ENCODE peak calls at places on chromosomes 12 and 14, in five cellular contexts. V, P, J, G and U are unnamed samples. For H3K36me3 and H3K27me3, the result is how much of the 10 kb centered on the place peaks cover.

GRCh38 chr14:61628192-61628591 is 67.1 kb upstream of the HIF1A start:
- DNase-seq in V (no peak), P (no peak), J (no peak), G (no peak), U (no peak)

GRCh38 chr12:49055978-49056754 is 4.4 kb downstream of the KMT2D start:
- DNase-seq in V (peak), P (peak), J (peak), G (peak), U (peak)

GRCh38 chr12:27337376-27337775 is 4.7 kb downstream of the BMAL2 start:
- DNase-seq in V (no peak), P (no peak), J (no peak), G (no peak), U (no peak)

GRCh38 chr12:127944211-127944899 is 322.6 kb upstream of the TMEM132C start:
- DNase-seq in V (no peak), P (no peak), J (no peak), G (no peak), U (no peak)

GRCh38 chr12:131007031-131007793 is 53.5 kb downstream of the ADGRD1 start:
- DNase-seq in V (no peak), P (no peak), J (no peak), G (peak), U (no peak)

GRCh38 chr14:32940066-32940651 is 1.5 kb downstream of the NPAS3 start:
- DNase-seq in V (no peak), P (no peak), J (no peak), G (no peak), U (no peak)

GRCh38 chr14:106622200-106622745 is 1095.9 kb downstream of the TMEM121 start:
- DNase-seq in V (no peak), P (no peak), J (no peak), G (no peak), U (no peak)

GRCh38 chr12:129762436-129762835 is 141.4 kb downstream of the TMEM132D start:
- DNase-seq in V (no peak), P (no peak), J (no peak), G (no peak), U (no peak)

GRCh38 chr12:93699271-93700141 is 22.3 kb downstream of the CRADD start:
- DNase-seq in V (no peak), P (no peak), J (no peak), G (no peak), U (peak)

GRCh38 chr12:15794196-15794595 is 5.0 kb upstream of the EPS8 start:
- DNase-seq in V (no peak), P (no peak), J (no peak), G (no peak), U (no peak)

GRCh38 chr14:76768201-76768656 is 7.0 kb downstream of the VASH1 start:
- DNase-seq in V (peak), P (no peak), J (peak), G (peak), U (no peak)

GRCh38 chr12:103441437-103442186 is 54.2 kb downstream of the C12orf42 start:
- DNase-seq in V (no peak), P (no peak), J (no peak), G (no peak), U (no peak)

GRCh38 chr12:106957617-106958016 is 1.9 kb downstream of the TMEM263 start:
- DNase-seq in V (no peak), P (no peak), J (no peak), G (no peak), U (no peak)

GRCh38 chr14:104937694-104938365 is 13.2 kb downstream of the PLD4 start:
- DNase-seq in V (no peak), P (no peak), J (no peak), G (no peak), U (no peak)

GRCh38 chr14:39090548-39091111 is 12.4 kb downstream of the SEC23A start:
- DNase-seq in V (no peak), P (no peak), J (no peak), G (no peak), U (no peak)

GRCh38 chr14:55099741-55100140 is 29.3 kb upstream of the LGALS3 start:
- DNase-seq in V (no peak), P (no peak), J (no peak), G (no peak), U (no peak)

GRCh38 chr14:85811340-85811739 is 281.4 kb downstream of the FLRT2 start:
- DNase-seq in V (no peak), P (no peak), J (no peak), G (no peak), U (no peak)

GRCh38 chr14:105281354-105282097 is 19.3 kb downstream of the BRF1 start:
- DNase-seq in V (peak), P (peak), J (peak), G (no peak), U (peak)

GRCh38 chr12:85191-85666 is 18.7 kb downstream of the IQSEC3 start:
- DNase-seq in V (no peak), P (no peak), J (no peak), G (no peak), U (no peak)

GRCh38 chr14:94697773-94698556 is 71.9 kb downstream of the GSC start:
- DNase-seq in V (no peak), P (no peak), J (no peak), G (no peak), U (no peak)

GRCh38 chr14:51302319-51303030 is 62.4 kb downstream of the TMX1 start:
- DNase-seq in V (no peak), P (no peak), J (no peak), G (no peak), U (no peak)

GRCh38 chr14:90777358-90777757 is 38.9 kb downstream of the TTC7B start:
- DNase-seq in V (no peak), P (no peak), J (no peak), G (no peak), U (no peak)

GRCh38 chr14:99603471-99603933 is 505 bp downstream of the CCDC85C start:
- DNase-seq in V (peak), P (peak), J (peak), G (no peak), U (peak)

GRCh38 chr12:116601933-116602809 is 43.0 kb downstream of the MAP1LC3B2 start:
- DNase-seq in V (no peak), P (no peak), J (no peak), G (no peak), U (peak)

GRCh38 chr14:85534914-85535313 is 5.0 kb downstream of the FLRT2 start:
- DNase-seq in V (no peak), P (no peak), J (no peak), G (no peak), U (peak)

GRCh38 chr12:49983892-49984291 is 11.1 kb downstream of the AQP6 start:
- DNase-seq in V (peak), P (no peak), J (peak), G (no peak), U (no peak)

GRCh38 chr14:102761206-102761605 is 16.0 kb upstream of the TRAF3 start:
- DNase-seq in V (no peak), P (no peak), J (no peak), G (no peak), U (no peak)

GRCh38 chr12:11872055-11872454 is 198.7 kb upstream of the BCL2L14 start:
- DNase-seq in V (no peak), P (no peak), J (no peak), G (no peak), U (no peak)

GRCh38 chr14:91890291-91890749 is 23.0 kb upstream of the TC2N start:
- DNase-seq in V (no peak), P (no peak), J (no peak), G (no peak), U (no peak)

GRCh38 chr12:67068773-67069450 is 200.2 kb upstream of the CAND1 start:
- DNase-seq in V (peak), P (peak), J (no peak), G (no peak), U (peak)

GRCh38 chr14:90429764-90430163 is 32.9 kb downstream of the CALM1 start:
- DNase-seq in V (no peak), P (no peak), J (no peak), G (no peak), U (no peak)

GRCh38 chr12:12877145-12877544 is 14.2 kb upstream of the GPRC5A start:
- DNase-seq in V (no peak), P (no peak), J (no peak), G (no peak), U (no peak)

GRCh38 chr12:49105504-49106120 is 5.0 kb downstream of the LMBR1L start:
- DNase-seq in V (no peak), P (no peak), J (no peak), G (peak), U (no peak)

GRCh38 chr12:30827406-30828055 is 72.8 kb upstream of the CAPRIN2 start:
- DNase-seq in V (no peak), P (no peak), J (no peak), G (no peak), U (no peak)

GRCh38 chr12:206746-207440 is 7.1 kb downstream of the SLC6A12 start:
- DNase-seq in V (no peak), P (no peak), J (no peak), G (no peak), U (no peak)

GRCh38 chr12:110538869-110539622 is 36.9 kb downstream of the RAD9B start:
- DNase-seq in V (no peak), P (no peak), J (no peak), G (no peak), U (no peak)

GRCh38 chr12:33253123-33253522 is 186.5 kb downstream of the SYT10 start:
- DNase-seq in V (no peak), P (no peak), J (no peak), G (no peak), U (no peak)

GRCh38 chr14:20332946-20333782 is at the start of gene CCNB1IP1:
- DNase-seq in V (peak), P (peak), J (peak), G (peak), U (peak)

GRCh38 chr14:20332386-20332945 is 613 bp downstream of the CCNB1IP1 start:
- DNase-seq in V (peak), P (no peak), J (peak), G (no peak), U (peak)

GRCh38 chr14:20328705-20329104 is 4.4 kb downstream of the CCNB1IP1 start:
- DNase-seq in V (no peak), P (no peak), J (no peak), G (no peak), U (no peak)

GRCh38 chr14:20329355-20329754 is 3.7 kb downstream of the CCNB1IP1 start:
- DNase-seq in V (no peak), P (no peak), J (no peak), G (no peak), U (no peak)

DNA sequence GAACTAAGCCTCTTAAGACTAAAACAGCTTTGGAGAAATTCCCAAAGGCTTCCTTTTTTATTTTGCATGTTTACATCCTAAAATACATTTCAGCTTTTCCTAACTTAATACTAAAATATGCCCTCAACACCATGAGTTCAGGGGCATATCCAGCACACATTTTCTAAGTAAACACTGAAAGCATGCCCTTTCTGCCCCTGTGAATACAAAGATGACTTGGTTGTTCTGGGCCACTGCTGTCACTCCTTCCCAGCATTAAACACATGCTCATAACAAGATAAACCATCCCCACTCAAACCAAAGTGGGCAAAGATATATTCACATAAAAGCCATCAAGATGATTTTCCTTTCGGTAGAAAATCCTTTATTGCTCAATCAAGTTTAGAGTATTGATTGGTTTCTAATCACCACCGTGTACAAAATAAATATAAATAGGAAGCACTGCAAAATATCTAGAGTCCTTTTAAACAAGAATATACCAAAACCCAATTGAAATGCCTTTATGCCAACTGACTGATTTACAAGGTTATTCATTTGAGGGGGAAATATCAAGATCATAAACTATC is 1.9 kb downstream of the CCNB1IP1 start:
- DNase-seq in V (no peak), P (no peak), J (peak), G (no peak), U (no peak)
- H3K4me3 ChIP-seq in V (peak), P (no peak), J (peak), G (peak), U (peak)

GRCh38 chr12:113854385-113855136 is 111.6 kb downstream of the RBM19 start:
- DNase-seq in V (no peak), P (no peak), J (peak), G (peak), U (no peak)

GRCh38 chr12:113860059-113860820 is 105.9 kb downstream of the RBM19 start:
- DNase-seq in V (no peak), P (no peak), J (peak), G (no peak), U (no peak)

GRCh38 chr12:113858828-113859386 is 107.2 kb downstream of the RBM19 start:
- DNase-seq in V (no peak), P (no peak), J (no peak), G (no peak), U (no peak)

GRCh38 chr12:113855998-113856397 is 110.1 kb downstream of the RBM19 start:
- DNase-seq in V (no peak), P (no peak), J (no peak), G (peak), U (no peak)

GRCh38 chr12:113857371-113857770 is 108.8 kb downstream of the RBM19 start:
- DNase-seq in V (no peak), P (no peak), J (no peak), G (no peak), U (no peak)
- H3K36me3 ChIP-seq in V (under half), P (under half), J (half or more), G (under half), U (under half)

GRCh38 chr12:124175731-124176130 is 119.2 kb upstream of the RFLNA start:
- DNase-seq in V (no peak), P (no peak), J (no peak), G (no peak), U (no peak)

GRCh38 chr12:124174406-124174805 is 120.5 kb upstream of the RFLNA start:
- DNase-seq in V (no peak), P (no peak), J (no peak), G (no peak), U (no peak)

GRCh38 chr12:124172646-124173045 is 122.2 kb upstream of the RFLNA start:
- DNase-seq in V (no peak), P (no peak), J (no peak), G (no peak), U (no peak)

GRCh38 chr12:124173692-124174091 is 121.2 kb upstream of the RFLNA start:
- DNase-seq in V (no peak), P (no peak), J (no peak), G (no peak), U (no peak)

DNA sequence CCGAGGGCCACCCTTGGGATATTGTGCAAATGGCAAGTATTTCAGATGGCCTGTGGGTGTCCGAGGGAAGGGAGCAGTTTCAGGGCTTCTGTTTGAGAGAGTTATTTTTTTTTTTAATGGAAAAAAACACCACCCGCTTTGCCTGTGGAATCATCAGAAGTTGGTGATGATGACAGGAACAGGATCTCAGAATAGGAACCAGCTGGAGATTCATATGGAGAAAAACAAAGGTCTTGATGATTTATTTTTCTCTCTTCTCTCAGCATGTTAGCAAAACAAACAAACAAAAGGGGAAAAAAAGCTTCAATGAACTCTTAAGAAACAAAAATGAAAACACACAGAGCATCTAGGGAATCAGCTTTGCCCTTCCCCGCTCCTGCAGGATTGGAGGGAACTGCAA is 119.9 kb upstream of the RFLNA start:
- DNase-seq in V (no peak), P (no peak), J (no peak), G (no peak), U (no peak)
- H3K27me3 ChIP-seq in V (under half), P (under half), J (under half), G (under half), U (under half)

GRCh38 chr12:42463671-42464070 is 125.9 kb downstream of the PRICKLE1 start:
- DNase-seq in V (no peak), P (no peak), J (no peak), G (no peak), U (no peak)

GRCh38 chr12:42468853-42469252 is 120.7 kb downstream of the PRICKLE1 start:
- DNase-seq in V (no peak), P (no peak), J (no peak), G (no peak), U (no peak)

GRCh38 chr12:42473130-42473529 is 116.4 kb downstream of the PRICKLE1 start:
- DNase-seq in V (no peak), P (no peak), J (no peak), G (no peak), U (no peak)

GRCh38 chr12:42469355-42470006 is 120.1 kb downstream of the PRICKLE1 start:
- DNase-seq in V (no peak), P (no peak), J (no peak), G (no peak), U (no peak)

GRCh38 chr12:42468341-42468821 is 121.2 kb downstream of the PRICKLE1 start:
- DNase-seq in V (no peak), P (no peak), J (no peak), G (peak), U (no peak)
- H3K4me3 ChIP-seq in V (no peak), P (no peak), J (no peak), G (no peak), U (no peak)

GRCh38 chr12:68762691-68763090 is 16.7 kb downstream of the SLC35E3 start:
- DNase-seq in V (no peak), P (no peak), J (no peak), G (no peak), U (no peak)
- H3K36me3 ChIP-seq in V (under half), P (under half), J (under half), G (half or more), U (under half)

GRCh38 chr14:69845050-69845581 is 34.1 kb upstream of the SMOC1 start:
- DNase-seq in V (no peak), P (no peak), J (no peak), G (no peak), U (no peak)

GRCh38 chr14:69844171-69844570 is 35.0 kb upstream of the SMOC1 start:
- DNase-seq in V (no peak), P (no peak), J (no peak), G (no peak), U (no peak)

GRCh38 chr14:69845787-69846186 is 33.4 kb upstream of the SMOC1 start:
- DNase-seq in V (no peak), P (no peak), J (no peak), G (no peak), U (no peak)

GRCh38 chr14:69839661-69840060 is 39.6 kb upstream of the SMOC1 start:
- DNase-seq in V (no peak), P (no peak), J (no peak), G (no peak), U (no peak)

DNA sequence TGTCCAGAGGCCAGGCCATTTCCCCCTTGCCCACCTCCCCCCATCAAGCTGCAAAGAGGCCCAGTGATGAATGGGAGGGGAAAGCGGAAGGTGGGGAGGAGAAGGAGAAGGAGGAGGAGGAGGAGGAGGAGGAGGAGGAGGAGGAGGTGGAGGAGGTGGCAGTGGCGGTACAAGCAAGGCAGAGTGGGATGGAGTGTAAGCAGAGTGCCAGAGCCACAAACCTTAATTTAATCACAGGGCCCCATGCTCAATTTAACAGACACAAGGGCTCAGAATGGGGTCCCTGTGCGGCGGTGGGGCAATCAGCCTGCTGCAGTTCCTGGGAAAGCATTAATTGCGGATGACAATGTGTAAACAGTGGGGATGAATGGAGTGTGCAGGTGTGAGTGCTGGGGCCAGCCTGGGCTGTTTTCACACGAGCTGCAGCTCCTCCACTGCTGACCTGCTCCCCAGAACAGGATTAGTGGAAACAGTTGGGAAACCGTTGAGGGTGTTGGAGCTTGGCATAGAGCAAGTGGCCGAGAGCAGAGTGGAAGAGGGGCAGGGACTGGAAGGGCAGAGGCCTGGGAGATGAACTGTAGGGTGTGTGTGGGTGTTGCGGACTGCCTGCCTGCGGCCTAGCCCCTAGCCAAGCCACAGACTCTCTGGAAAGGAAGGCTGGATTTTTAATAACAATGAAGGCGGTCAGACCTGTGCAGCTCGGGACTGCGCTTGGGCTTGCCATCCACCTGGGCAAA is 36.4 kb upstream of the SMOC1 start:
- DNase-seq in V (no peak), P (no peak), J (no peak), G (no peak), U (no peak)
- H3K27me3 ChIP-seq in V (under half), P (under half), J (under half), G (half or more), U (under half)

DNA sequence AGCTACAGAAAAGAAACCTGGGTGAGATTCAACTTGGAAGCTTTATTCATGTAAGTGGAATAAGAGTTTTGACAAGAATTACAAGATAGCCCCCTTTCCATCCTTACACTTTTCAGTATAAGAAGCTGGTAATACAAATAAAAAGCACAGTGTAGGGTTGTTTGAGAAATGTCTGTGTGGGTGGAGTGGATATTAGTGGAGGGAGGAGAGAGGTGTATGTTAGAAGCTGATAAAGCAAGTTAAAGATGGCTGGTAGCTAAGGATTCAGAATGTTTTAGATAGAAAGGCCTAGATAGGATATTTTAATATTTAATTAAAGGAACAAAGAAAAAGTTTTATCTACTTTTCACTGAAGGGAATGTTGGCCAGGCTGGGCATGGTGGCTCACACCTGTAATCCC is 12.5 kb downstream of the CFAP54 start:
- DNase-seq in V (no peak), P (no peak), J (peak), G (no peak), U (no peak)
- H3K4me3 ChIP-seq in V (no peak), P (no peak), J (no peak), G (no peak), U (no peak)